ENCODE peak calls at places on chromosomes 6 and 20, in nine cellular contexts. I is sigmoid colon, L is cardiac fibroblast, O is pancreas, M is breast epithelium, J is mammary epithelial cell, Q is fibroblast of lung, B is kidney, W is body of pancreas. C is an unnamed sample.

GRCh38 chr20:59752704-59753460 is 148.5 kb downstream of the PHACTR3 start:
- DNase-seq in I (no peak), L (no peak), O (no peak), M (no peak), J (no peak), Q (no peak), B (no peak), W (no peak), C (no peak)

GRCh38 chr6:127515234-127515793 is 3.8 kb downstream of the MTCL3 start:
- DNase-seq in I (no peak), L (peak), O (peak), M (no peak), J (peak), Q (no peak), B (no peak), W (no peak), C (no peak)

GRCh38 chr6:39891976-39892375 is 42.3 kb downstream of the MOCS1 start:
- DNase-seq in I (no peak), L (peak), O (no peak), M (no peak), J (no peak), Q (no peak), B (no peak), W (no peak), C (peak)

GRCh38 chr6:36616888-36617521 is 22.8 kb downstream of the SRSF3 start:
- DNase-seq in I (peak), L (no peak), O (peak), M (peak), J (peak), Q (peak), B (peak), W (peak), C (no peak)

GRCh38 chr20:1807394-1807793 is 87.8 kb upstream of the SIRPA start:
- DNase-seq in I (no peak), L (no peak), O (no peak), M (no peak), J (no peak), Q (no peak), B (no peak), W (no peak), C (no peak)

GRCh38 chr20:2065111-2065510 is 36.5 kb upstream of the STK35 start:
- DNase-seq in I (no peak), L (no peak), O (no peak), M (no peak), J (peak), Q (no peak), B (no peak), W (no peak), C (no peak)

GRCh38 chr6:149364558-149364957 is 35.5 kb upstream of the SUMO4 start:
- DNase-seq in I (no peak), L (no peak), O (no peak), M (no peak), J (no peak), Q (no peak), B (no peak), W (no peak), C (no peak)

GRCh38 chr20:58084966-58085365 is 143.5 kb downstream of the ANKRD60 start:
- DNase-seq in I (no peak), L (no peak), O (peak), M (no peak), J (peak), Q (no peak), B (no peak), W (peak), C (no peak)

GRCh38 chr6:163417595-163417994 is 3.1 kb downstream of the QKI start:
- DNase-seq in I (no peak), L (peak), O (no peak), M (no peak), J (no peak), Q (no peak), B (no peak), W (no peak), C (no peak)

GRCh38 chr6:4632411-4632810 is 143.8 kb upstream of the CDYL start:
- DNase-seq in I (no peak), L (no peak), O (no peak), M (no peak), J (no peak), Q (no peak), B (no peak), W (no peak), C (no peak)

GRCh38 chr6:11537229-11538048 is at the start of gene TMEM170B:
- DNase-seq in I (peak), L (peak), O (peak), M (peak), J (peak), Q (peak), B (peak), W (peak), C (peak)

GRCh38 chr6:11536795-11537194 is 754 bp upstream of the TMEM170B start:
- DNase-seq in I (no peak), L (no peak), O (peak), M (no peak), J (no peak), Q (no peak), B (peak), W (peak), C (no peak)

GRCh38 chr6:11535801-11536230 is 1.7 kb upstream of the TMEM170B start:
- DNase-seq in I (no peak), L (peak), O (peak), M (no peak), J (peak), Q (peak), B (no peak), W (peak), C (no peak)

GRCh38 chr6:11538799-11539468 is 1.4 kb downstream of the TMEM170B start:
- DNase-seq in I (no peak), L (no peak), O (no peak), M (no peak), J (no peak), Q (no peak), B (no peak), W (no peak), C (no peak)

GRCh38 chr6:11538049-11538798 is 675 bp downstream of the TMEM170B start:
- DNase-seq in I (peak), L (no peak), O (peak), M (no peak), J (no peak), Q (peak), B (peak), W (peak), C (no peak)
- H3K4me3 ChIP-seq in I (peak), L (peak), O (peak), M (peak), J (peak), Q (peak), B (peak), W (peak), C (peak)

DNA sequence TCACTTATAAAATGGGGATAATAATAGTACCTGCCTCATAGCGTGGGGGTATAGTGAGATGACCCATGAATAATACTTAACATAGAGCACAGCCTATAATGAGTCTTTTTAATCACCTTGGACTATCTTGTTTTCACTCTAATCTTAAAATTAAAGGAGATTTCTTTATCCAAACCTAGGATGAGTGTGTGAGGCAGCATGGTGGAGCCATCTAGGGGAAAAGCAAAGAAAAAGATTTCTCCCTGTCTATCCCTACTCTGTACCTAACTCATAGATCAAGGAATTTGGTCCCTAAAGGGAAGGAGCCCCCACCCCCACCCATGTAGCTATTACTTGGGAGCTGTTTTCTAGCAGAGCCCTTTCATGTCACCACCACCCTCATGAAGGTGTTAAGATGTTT is 45.2 kb upstream of the PAK5 start:
- DNase-seq in I (no peak), L (no peak), O (no peak), M (no peak), J (no peak), Q (no peak), B (no peak), W (no peak), C (no peak)
- TF ChIP-seq CTCF in I (no peak), L (no peak), O (no peak), M (no peak), J (peak), Q (peak), B (no peak), W (peak), C (no peak)

DNA sequence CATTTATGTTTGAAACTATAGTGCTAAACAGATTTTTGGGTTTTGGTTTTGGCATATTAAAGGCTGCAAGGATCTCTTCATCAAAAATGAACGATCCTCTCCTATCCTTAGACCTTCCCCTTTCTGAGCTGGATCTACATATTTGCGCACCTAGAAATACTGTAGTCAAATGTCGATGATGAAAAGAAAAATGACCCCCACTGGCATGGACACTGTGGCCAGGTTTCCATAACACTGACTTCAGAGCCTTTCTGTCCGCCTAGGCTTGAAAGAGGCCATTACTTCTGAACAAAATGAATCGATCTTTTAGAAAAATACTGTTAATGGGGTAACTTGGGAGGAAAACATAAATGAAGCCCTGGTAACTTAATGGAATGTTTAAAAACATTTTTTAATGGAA is 5.7 kb downstream of the FLRT3 start:
- DNase-seq in I (no peak), L (no peak), O (no peak), M (no peak), J (no peak), Q (no peak), B (no peak), W (no peak), C (no peak)
- H3K4me3 ChIP-seq in I (no peak), L (no peak), O (no peak), M (no peak), J (peak), Q (no peak), B (peak), W (no peak), C (no peak)

GRCh38 chr20:35447082-35447789 is 8.2 kb upstream of the CEP250 start:
- DNase-seq in I (peak), L (peak), O (peak), M (peak), J (peak), Q (peak), B (peak), W (peak), C (no peak)

GRCh38 chr20:35444226-35444625 is 6.2 kb upstream of the GDF5 start:
- DNase-seq in I (no peak), L (no peak), O (no peak), M (no peak), J (no peak), Q (no peak), B (no peak), W (no peak), C (no peak)

GRCh38 chr20:35448788-35449373 is 6.5 kb upstream of the CEP250 start:
- DNase-seq in I (no peak), L (no peak), O (no peak), M (no peak), J (no peak), Q (no peak), B (no peak), W (no peak), C (no peak)

GRCh38 chr20:35443003-35443402 is 5.0 kb upstream of the GDF5 start:
- DNase-seq in I (no peak), L (peak), O (no peak), M (no peak), J (no peak), Q (peak), B (no peak), W (no peak), C (peak)

GRCh38 chr20:35446356-35447078 is 8.5 kb upstream of the GDF5 start:
- DNase-seq in I (no peak), L (no peak), O (no peak), M (no peak), J (no peak), Q (no peak), B (no peak), W (no peak), C (no peak)
- TF ChIP-seq CTCF in I (no peak), L (no peak), O (no peak), M (no peak), J (no peak), Q (no peak), B (no peak), W (no peak), C (no peak)

DNA sequence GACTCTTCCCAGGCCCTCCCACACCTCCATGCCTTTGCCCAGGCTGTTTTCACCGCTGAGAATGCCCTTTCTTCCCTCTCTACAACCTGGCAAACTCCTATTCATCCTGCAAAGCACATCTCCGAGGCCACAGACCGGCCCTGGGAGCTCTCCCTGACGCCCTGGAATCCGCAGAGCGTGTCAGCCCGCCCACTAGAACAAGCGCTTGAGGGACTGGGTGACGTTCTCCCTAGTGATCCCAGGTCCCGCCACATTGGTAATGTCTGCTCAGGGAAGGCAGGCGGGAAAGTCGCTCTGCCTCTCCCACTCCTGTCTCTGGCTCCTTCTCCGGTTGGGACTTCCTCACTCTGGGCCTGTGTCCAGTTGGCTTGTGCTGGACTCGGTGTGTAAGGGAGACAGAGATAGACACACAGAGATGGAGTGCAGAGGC is 61.6 kb downstream of the SRC start:
- DNase-seq in I (peak), L (no peak), O (no peak), M (peak), J (no peak), Q (peak), B (no peak), W (no peak), C (no peak)
- H3K4me3 ChIP-seq in I (no peak), L (no peak), O (no peak), M (no peak), J (no peak), Q (no peak), B (no peak), W (no peak), C (no peak)

DNA sequence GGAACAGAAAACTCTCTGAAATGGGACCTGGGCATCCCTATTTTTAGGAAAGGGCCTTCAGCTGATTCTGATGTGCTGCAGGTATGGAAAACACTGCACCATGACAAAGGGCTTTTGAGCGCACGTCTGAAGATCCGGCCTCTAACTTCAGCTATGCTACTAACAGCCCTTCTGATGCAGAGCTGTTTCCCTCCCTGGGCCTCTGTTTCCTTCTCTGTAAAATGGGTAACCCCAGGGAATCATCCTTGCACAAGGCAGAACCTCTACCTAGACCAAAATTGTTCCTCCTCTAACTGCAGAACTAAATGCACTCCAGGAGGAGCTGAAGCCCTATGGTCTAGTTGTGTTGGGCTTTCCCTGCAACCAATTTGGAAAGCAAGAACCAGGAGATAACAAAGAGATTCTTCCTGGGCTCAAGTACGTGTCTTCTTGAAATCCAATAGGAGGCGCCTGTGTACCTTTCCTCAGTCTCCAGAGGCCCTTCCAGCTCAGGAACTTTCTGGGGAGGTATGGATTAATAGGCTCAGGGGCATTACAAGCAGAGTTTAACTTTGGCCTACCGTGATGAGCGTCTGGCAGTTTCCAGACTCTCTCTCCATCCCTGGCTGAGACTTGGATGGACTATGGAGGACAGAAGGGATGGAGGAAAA is 5.9 kb downstream of the GPX5 start:
- DNase-seq in I (no peak), L (no peak), O (no peak), M (no peak), J (no peak), Q (no peak), B (no peak), W (no peak), C (no peak)
- TF ChIP-seq CTCF in I (no peak), L (no peak), O (no peak), M (no peak), J (peak), Q (no peak), B (no peak), W (no peak), C (no peak)

GRCh38 chr6:147207851-147208754 is 3.9 kb downstream of the STXBP5 start:
- DNase-seq in I (no peak), L (no peak), O (no peak), M (no peak), J (peak), Q (no peak), B (no peak), W (no peak), C (no peak)
- H3K4me3 ChIP-seq in I (no peak), L (no peak), O (peak), M (peak), J (peak), Q (peak), B (no peak), W (no peak), C (no peak)

DNA sequence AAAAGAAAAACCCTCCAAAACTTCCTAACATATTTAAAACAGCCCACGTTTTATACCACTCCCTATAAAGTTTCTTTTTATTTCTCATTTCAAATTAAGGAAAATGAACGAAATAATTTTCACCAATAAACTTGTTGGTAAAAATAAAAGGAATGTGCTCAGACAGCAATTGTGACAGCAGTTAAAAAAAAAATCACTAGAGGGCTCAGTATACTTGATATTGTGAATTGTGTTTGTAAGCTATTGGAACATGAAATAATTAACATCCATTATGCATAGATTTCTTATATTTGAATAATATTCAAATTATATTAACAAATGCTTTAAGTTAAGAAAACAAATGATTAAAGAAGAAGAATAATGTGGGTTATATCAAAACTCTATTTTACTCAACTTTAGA is 105.5 kb downstream of the ASCC3 start:
- DNase-seq in I (no peak), L (peak), O (no peak), M (no peak), J (no peak), Q (no peak), B (no peak), W (no peak), C (no peak)
- TF ChIP-seq CTCF in I (no peak), L (peak), O (no peak), M (no peak), J (peak), Q (no peak), B (no peak), W (no peak), C (no peak)